ENCODE peak calls at places on chromosome X, in six cellular contexts. V, O, A, S, Q and T are unnamed samples.

GRCh38 chrX:47815901-47816845 is 20.5 kb upstream of the ZNF81 start:
- DNase-seq in V (no peak), O (no peak), A (no peak), S (no peak), Q (no peak), T (no peak)

GRCh38 chrX:133653363-133653762 is 238.1 kb upstream of the GPC4 start:
- DNase-seq in V (no peak), O (no peak), A (no peak), S (no peak), Q (no peak), T (no peak)

GRCh38 chrX:137195296-137195695 is 161.5 kb upstream of the GPR101 start:
- DNase-seq in V (no peak), O (no peak), A (no peak), S (no peak), Q (no peak), T (no peak)

GRCh38 chrX:11470231-11470630 is 177.0 kb downstream of the AMELX start:
- DNase-seq in V (peak), O (no peak), A (no peak), S (peak), Q (no peak), T (no peak)

GRCh38 chrX:3167771-3168170 is 126.5 kb downstream of the ARSF start:
- DNase-seq in V (no peak), O (no peak), A (no peak), S (no peak), Q (no peak), T (no peak)

GRCh38 chrX:47483310-47484268 is 567 bp upstream of the ZNF41 start:
- DNase-seq in V (peak), O (peak), A (no peak), S (no peak), Q (peak), T (peak)

GRCh38 chrX:118231464-118231863 is 114.4 kb upstream of the WDR44 start:
- DNase-seq in V (peak), O (no peak), A (no peak), S (no peak), Q (no peak), T (no peak)

GRCh38 chrX:97189668-97190067 is 306.0 kb downstream of the RPA4 start:
- DNase-seq in V (no peak), O (no peak), A (no peak), S (no peak), Q (no peak), T (no peak)

GRCh38 chrX:46588263-46588662 is 14.7 kb downstream of the CHST7 start:
- DNase-seq in V (peak), O (peak), A (no peak), S (peak), Q (no peak), T (peak)

GRCh38 chrX:56813318-56813837 is 84.3 kb downstream of the NBDY start:
- DNase-seq in V (no peak), O (no peak), A (peak), S (peak), Q (no peak), T (no peak)

DNA sequence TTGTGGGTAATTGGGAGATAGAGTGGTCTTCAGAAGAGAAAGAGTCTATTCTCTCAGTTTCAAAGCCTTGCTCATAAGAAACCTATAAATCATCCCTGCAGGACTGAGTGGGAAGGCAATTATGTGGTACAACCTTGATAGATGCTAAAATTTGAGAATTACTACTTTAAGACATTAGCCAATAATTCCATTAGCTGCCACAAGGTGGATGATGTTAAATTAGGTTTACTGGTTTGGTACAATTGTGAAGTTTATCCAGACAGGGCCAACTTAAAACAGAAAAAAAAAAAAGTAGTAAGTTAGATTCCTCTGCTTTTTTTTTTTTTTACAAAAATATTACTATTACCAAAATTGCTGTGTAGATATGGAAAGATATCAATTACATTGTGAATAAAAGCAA is 73.2 kb upstream of the AMOT start:
- DNase-seq in V (no peak), O (no peak), A (no peak), S (no peak), Q (no peak), T (no peak)
- TF ChIP-seq CTCF in V (no peak), O (no peak), A (no peak), S (no peak), Q (peak), T (no peak)

DNA sequence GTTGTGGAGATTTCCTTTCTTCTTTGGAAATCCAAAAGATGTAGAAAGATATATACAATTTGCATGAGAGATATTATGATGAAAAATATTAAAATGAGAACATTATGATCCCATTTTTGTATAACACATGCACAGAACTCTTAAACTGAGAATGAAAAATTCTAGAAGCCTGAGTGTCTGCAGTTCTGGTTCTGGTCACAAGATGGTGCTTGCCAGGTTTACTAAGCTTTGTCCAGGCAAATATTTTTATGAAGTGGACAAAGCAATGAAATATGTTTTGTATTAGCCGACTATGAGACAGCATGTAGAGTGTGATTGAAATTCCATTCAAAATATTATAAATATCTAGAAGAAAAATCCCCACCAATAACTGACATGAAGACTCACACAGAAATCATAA is 2.2 kb downstream of the PWWP3B start:
- DNase-seq in V (peak), O (no peak), A (no peak), S (peak), Q (no peak), T (no peak)
- TF ChIP-seq CTCF in V (peak), O (peak), A (peak), S (peak), Q (peak), T (no peak)

GRCh38 chrX:68599256-68600152 is 48.0 kb upstream of the STARD8 start:
- DNase-seq in V (peak), O (no peak), A (no peak), S (peak), Q (no peak), T (no peak)
- TF ChIP-seq CTCF in V (peak), O (peak), A (peak), S (peak), Q (peak), T (peak)

DNA sequence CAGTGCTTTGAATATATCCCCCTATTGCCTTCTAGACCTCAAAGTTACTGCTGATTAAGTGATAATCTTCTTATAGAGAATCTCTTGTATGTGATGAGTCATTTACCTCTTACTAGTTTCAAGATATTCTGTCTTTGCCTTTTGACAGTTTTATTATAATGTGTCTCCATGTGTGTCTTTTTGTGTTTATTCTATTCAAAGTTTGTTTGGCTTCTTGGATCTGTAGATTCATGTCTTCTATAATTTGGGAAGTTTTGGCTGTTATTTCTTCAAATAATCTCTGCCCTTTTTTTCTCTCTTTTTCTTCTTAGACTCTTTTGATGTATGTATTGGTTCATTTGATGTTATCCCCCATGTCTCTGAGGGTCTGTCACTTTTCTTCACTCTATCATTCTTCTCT is 915.7 kb upstream of the GRIA3 start:
- DNase-seq in V (no peak), O (no peak), A (no peak), S (no peak), Q (no peak), T (no peak)
- TF ChIP-seq CTCF in V (no peak), O (no peak), A (no peak), S (no peak), Q (no peak), T (no peak)

GRCh38 chrX:109997786-109998452 is 5.0 kb upstream of the TMEM164 start:
- DNase-seq in V (no peak), O (no peak), A (no peak), S (no peak), Q (no peak), T (no peak)
- TF ChIP-seq CTCF in V (no peak), O (no peak), A (no peak), S (no peak), Q (no peak), T (no peak)

DNA sequence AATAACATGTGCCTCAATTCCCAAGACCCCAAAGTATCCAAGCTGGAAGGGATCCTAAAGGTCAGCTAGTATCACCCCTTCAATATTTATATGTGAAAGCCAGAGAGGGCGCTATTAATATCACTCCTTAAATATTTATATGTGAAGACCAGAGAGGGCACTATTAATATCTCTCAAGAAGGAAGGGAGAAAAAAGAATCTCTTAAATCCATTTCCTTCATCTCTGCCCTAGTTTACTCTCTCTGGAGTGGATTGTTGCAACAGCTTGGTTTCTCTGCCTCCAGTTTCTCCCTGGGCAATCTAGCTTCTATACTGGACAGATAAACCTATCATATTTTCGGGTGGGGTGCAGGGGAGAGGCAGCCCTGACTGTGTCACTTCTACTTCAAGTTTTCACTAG is 31.6 kb upstream of the MSN start:
- DNase-seq in V (no peak), O (no peak), A (no peak), S (no peak), Q (no peak), T (no peak)
- TF ChIP-seq CTCF in V (no peak), O (peak), A (no peak), S (no peak), Q (no peak), T (peak)